ENCODE peak calls at places on chromosomes 16 and 17, in ten cellular contexts. B, H, V, Y, I, T, C, D, X and R are unnamed samples.

GRCh38 chr16:67201411-67202345 is 2.7 kb downstream of the ELMO3 start:
- DNase-seq in B (no peak), H (no peak), V (no peak), Y (no peak), I (no peak), T (no peak), C (no peak), D (no peak), X (no peak), R (no peak)

GRCh38 chr17:2937331-2938003 is 125.9 kb downstream of the OR1D5 start:
- DNase-seq in B (peak), H (no peak), V (no peak), Y (no peak), I (no peak), T (no peak), C (no peak), D (no peak), X (no peak), R (no peak)

GRCh38 chr17:76473541-76473985 is 6.2 kb downstream of the AANAT start:
- DNase-seq in B (no peak), H (no peak), V (no peak), Y (peak), I (no peak), T (no peak), C (no peak), D (no peak), X (peak), R (no peak)

GRCh38 chr16:74449470-74449869 is 28.2 kb upstream of the CLEC18B start:
- DNase-seq in B (no peak), H (no peak), V (peak), Y (peak), I (no peak), T (no peak), C (peak), D (peak), X (peak), R (peak)

GRCh38 chr16:75591001-75591852 is 25.0 kb downstream of the GABARAPL2 start:
- DNase-seq in B (peak), H (no peak), V (peak), Y (peak), I (no peak), T (no peak), C (peak), D (peak), X (peak), R (peak)

GRCh38 chr17:46002311-46002972 is 3.4 kb downstream of the STH start:
- DNase-seq in B (peak), H (peak), V (peak), Y (peak), I (peak), T (peak), C (peak), D (peak), X (peak), R (peak)

GRCh38 chr16:11032922-11033291 is 88.5 kb downstream of the CLEC16A start:
- DNase-seq in B (peak), H (no peak), V (peak), Y (peak), I (no peak), T (no peak), C (peak), D (peak), X (peak), R (peak)

GRCh38 chr17:57459286-57459915 is 203.1 kb downstream of the MSI2 start:
- DNase-seq in B (peak), H (no peak), V (no peak), Y (no peak), I (no peak), T (no peak), C (peak), D (no peak), X (peak), R (no peak)

GRCh38 chr16:67528222-67528869 is at the start of gene RIPOR1:
- DNase-seq in B (no peak), H (peak), V (no peak), Y (peak), I (peak), T (peak), C (peak), D (peak), X (peak), R (no peak)

GRCh38 chr17:41777579-41778188 is 8.8 kb downstream of the JUP start:
- DNase-seq in B (peak), H (no peak), V (peak), Y (peak), I (no peak), T (no peak), C (peak), D (peak), X (peak), R (peak)

GRCh38 chr16:4511441-4512082 is 27.0 kb downstream of the CDIP1 start:
- DNase-seq in B (peak), H (peak), V (no peak), Y (peak), I (no peak), T (peak), C (peak), D (peak), X (peak), R (no peak)

GRCh38 chr17:1882836-1883235 is 53.0 kb downstream of the RPA1 start:
- DNase-seq in B (peak), H (no peak), V (peak), Y (no peak), I (no peak), T (no peak), C (peak), D (no peak), X (no peak), R (no peak)

GRCh38 chr17:37493249-37494027 is 3.7 kb downstream of the DUSP14 start:
- DNase-seq in B (peak), H (no peak), V (no peak), Y (no peak), I (no peak), T (no peak), C (peak), D (no peak), X (peak), R (peak)

GRCh38 chr17:76369804-76370203 is 14.6 kb upstream of the SPHK1 start:
- DNase-seq in B (no peak), H (no peak), V (no peak), Y (peak), I (no peak), T (no peak), C (no peak), D (no peak), X (no peak), R (no peak)

GRCh38 chr16:75120253-75120652 is 3.7 kb upstream of the LDHD start:
- DNase-seq in B (no peak), H (no peak), V (no peak), Y (no peak), I (no peak), T (no peak), C (no peak), D (no peak), X (no peak), R (no peak)

GRCh38 chr17:13520899-13521572 is 80.7 kb downstream of the HS3ST3A1 start:
- DNase-seq in B (peak), H (no peak), V (no peak), Y (no peak), I (no peak), T (no peak), C (no peak), D (no peak), X (peak), R (peak)

GRCh38 chr17:40447148-40447644 is 3.9 kb downstream of the IGFBP4 start:
- DNase-seq in B (no peak), H (no peak), V (no peak), Y (peak), I (no peak), T (no peak), C (no peak), D (no peak), X (no peak), R (no peak)
- H3K4me3 ChIP-seq in B (peak), H (no peak), V (peak), Y (peak), I (no peak), T (no peak), C (peak), D (no peak), X (no peak), R (peak)

GRCh38 chr16:87366288-87366687 is 17.3 kb downstream of the FBXO31 start:
- DNase-seq in B (no peak), H (no peak), V (no peak), Y (no peak), I (no peak), T (no peak), C (no peak), D (no peak), X (no peak), R (no peak)

GRCh38 chr16:87360862-87361610 is 22.5 kb downstream of the FBXO31 start:
- DNase-seq in B (no peak), H (no peak), V (no peak), Y (no peak), I (no peak), T (no peak), C (no peak), D (no peak), X (no peak), R (no peak)

GRCh38 chr16:87361916-87362619 is 21.5 kb downstream of the FBXO31 start:
- DNase-seq in B (no peak), H (no peak), V (no peak), Y (no peak), I (no peak), T (no peak), C (no peak), D (no peak), X (no peak), R (no peak)

GRCh38 chr16:87365021-87365713 is 18.4 kb downstream of the FBXO31 start:
- DNase-seq in B (no peak), H (no peak), V (no peak), Y (no peak), I (no peak), T (peak), C (no peak), D (no peak), X (no peak), R (no peak)

DNA sequence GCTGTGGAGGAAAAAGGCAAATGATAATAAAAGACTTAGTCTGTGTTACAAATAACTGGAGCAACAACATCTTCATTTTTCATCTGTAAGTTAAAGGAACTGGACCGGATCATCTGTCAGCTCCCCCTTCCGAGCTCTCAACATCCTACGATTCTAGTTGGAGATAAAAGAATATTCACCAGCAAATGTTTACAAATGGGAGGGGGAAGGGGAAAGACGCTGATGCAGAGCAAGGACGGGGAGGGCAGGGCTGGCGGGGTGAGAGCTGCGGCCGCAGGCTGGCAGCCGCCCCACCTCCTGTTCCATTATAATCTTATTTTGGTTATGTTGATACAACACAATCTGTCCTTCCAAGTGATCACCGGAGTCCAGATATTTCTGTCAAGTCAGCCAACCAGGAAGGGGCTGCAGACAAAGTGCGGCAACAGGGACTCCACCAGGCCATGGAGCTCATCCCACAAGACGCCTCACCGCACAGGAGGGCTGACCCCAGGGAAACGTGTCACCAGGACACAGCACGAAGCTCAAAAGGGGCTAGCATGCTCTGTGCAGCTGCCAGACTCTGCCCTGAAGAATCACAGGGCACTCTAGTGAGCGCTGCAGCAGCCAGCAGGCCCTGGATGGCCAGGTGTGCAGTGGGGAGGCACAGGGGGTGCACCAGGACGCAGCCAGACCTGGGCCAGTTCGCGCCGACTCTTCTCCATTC is 19.7 kb downstream of the FBXO31 start:
- DNase-seq in B (peak), H (no peak), V (no peak), Y (peak), I (no peak), T (no peak), C (peak), D (peak), X (no peak), R (no peak)
- H3K4me3 ChIP-seq in B (no peak), H (no peak), V (no peak), Y (no peak), I (no peak), T (no peak), C (no peak), D (no peak), X (no peak), R (no peak)

GRCh38 chr17:35433075-35433894 is 985 bp upstream of the SLFN12 start:
- DNase-seq in B (peak), H (peak), V (peak), Y (peak), I (peak), T (peak), C (peak), D (peak), X (peak), R (peak)
- H3K4me3 ChIP-seq in B (peak), H (peak), V (peak), Y (peak), I (peak), T (peak), C (peak), D (peak), X (peak), R (peak)

DNA sequence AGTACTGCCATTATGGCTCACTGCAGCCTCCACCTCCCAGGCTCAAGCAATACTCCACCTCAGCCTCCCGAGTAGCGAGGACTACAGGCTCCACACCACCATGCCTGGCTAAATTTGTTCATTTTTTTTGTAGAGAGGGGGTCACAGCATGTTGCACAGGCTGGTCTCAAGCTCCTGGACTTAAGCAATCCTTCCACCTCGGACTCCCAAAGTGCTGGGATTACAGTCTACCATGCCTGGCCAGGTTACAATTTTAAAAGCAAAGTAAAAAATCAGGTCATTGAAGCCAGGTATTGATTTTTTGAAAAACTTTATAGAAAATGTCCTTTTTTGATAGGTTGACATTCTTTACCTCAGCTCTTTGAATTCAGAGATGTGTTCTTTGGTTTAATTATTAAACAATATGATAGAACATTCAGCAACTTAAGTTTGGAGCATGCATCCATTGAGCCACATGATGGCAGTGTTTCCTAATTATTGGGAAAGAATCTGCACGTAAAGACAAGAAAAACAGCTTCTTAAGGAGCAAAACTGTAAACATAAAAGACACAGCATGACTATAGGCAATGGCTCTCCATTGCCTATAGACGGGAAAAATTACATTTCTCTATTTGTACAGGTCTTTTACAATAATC is 1.7 kb upstream of the SLC16A11 start:
- DNase-seq in B (peak), H (peak), V (no peak), Y (no peak), I (peak), T (no peak), C (peak), D (no peak), X (no peak), R (peak)
- H3K4me3 ChIP-seq in B (no peak), H (peak), V (no peak), Y (no peak), I (peak), T (no peak), C (no peak), D (no peak), X (no peak), R (no peak)

GRCh38 chr16:55530316-55530856 is 21.5 kb downstream of the LPCAT2 start:
- DNase-seq in B (no peak), H (no peak), V (no peak), Y (no peak), I (no peak), T (no peak), C (no peak), D (no peak), X (no peak), R (no peak)
- H3K4me3 ChIP-seq in B (no peak), H (no peak), V (no peak), Y (no peak), I (no peak), T (no peak), C (no peak), D (no peak), X (no peak), R (no peak)

DNA sequence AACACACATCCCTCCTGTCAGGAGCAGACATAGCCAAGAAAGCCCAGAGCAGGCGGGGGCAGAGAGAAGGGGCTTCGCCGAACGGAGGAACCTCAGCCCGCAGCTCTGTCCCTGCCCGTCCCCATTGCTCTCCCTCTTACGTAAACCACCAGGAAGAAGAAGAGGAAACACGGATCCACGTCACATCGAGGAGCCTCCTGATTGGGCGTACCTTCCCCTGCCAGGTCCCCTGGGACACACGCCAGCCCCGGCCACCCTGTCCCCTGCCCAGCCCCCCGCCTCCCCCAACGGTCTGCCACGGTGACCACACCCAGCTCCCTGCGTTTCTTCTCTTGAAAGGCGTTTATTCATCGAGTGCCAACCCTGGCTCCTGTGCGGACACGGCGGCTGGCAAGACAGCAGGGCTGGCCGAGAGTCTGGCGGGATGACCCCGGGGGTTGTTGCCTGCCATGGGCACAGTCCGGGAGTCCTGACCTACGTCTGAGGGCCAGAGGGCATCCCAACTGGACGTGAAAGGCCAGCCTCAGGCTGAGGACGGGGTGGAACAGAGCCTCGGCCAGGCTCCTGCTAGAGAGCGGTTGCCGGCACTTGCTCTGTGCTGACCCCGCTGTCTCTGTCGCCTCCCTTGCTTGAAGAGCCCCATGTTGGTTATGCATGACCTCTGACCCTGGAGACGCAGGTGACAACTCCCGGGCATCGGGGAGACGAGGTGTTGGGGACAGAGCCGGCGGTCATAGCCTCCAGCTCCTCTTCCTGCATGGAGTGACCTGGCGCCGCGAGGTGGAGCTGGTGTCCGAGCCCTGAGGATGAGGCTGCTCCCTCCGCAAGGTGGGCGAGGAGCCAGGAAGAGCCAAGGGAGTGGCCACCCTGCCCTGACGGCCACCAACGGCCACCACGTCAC is 40.6 kb upstream of the ACSF3 start:
- DNase-seq in B (peak), H (no peak), V (no peak), Y (peak), I (no peak), T (no peak), C (no peak), D (no peak), X (peak), R (no peak)
- H3K4me3 ChIP-seq in B (no peak), H (no peak), V (no peak), Y (no peak), I (no peak), T (no peak), C (no peak), D (no peak), X (peak), R (no peak)

GRCh38 chr17:4270746-4271145 is 7.0 kb upstream of the ANKFY1 start:
- DNase-seq in B (no peak), H (no peak), V (no peak), Y (no peak), I (no peak), T (no peak), C (no peak), D (no peak), X (no peak), R (no peak)

GRCh38 chr17:4272213-4272975 is 8.6 kb upstream of the ANKFY1 start:
- DNase-seq in B (peak), H (no peak), V (no peak), Y (no peak), I (no peak), T (no peak), C (no peak), D (peak), X (no peak), R (no peak)

GRCh38 chr17:4276514-4276913 is 12.7 kb upstream of the ANKFY1 start:
- DNase-seq in B (peak), H (no peak), V (no peak), Y (no peak), I (no peak), T (no peak), C (no peak), D (no peak), X (no peak), R (no peak)
- H3K4me3 ChIP-seq in B (no peak), H (no peak), V (no peak), Y (no peak), I (no peak), T (no peak), C (no peak), D (no peak), X (no peak), R (no peak)

GRCh38 chr16:3000540-3000939 is 12.2 kb upstream of the CLDN9 start:
- DNase-seq in B (no peak), H (no peak), V (no peak), Y (no peak), I (no peak), T (no peak), C (no peak), D (no peak), X (no peak), R (no peak)

GRCh38 chr16:3004781-3005284 is 7.9 kb upstream of the CLDN9 start:
- DNase-seq in B (no peak), H (no peak), V (no peak), Y (no peak), I (no peak), T (peak), C (no peak), D (no peak), X (peak), R (no peak)

GRCh38 chr16:3001316-3001715 is 11.4 kb upstream of the CLDN9 start:
- DNase-seq in B (no peak), H (no peak), V (no peak), Y (no peak), I (no peak), T (no peak), C (no peak), D (no peak), X (no peak), R (no peak)

GRCh38 chr16:3004319-3004718 is 8.4 kb upstream of the CLDN9 start:
- DNase-seq in B (no peak), H (peak), V (no peak), Y (no peak), I (peak), T (no peak), C (no peak), D (no peak), X (peak), R (no peak)

DNA sequence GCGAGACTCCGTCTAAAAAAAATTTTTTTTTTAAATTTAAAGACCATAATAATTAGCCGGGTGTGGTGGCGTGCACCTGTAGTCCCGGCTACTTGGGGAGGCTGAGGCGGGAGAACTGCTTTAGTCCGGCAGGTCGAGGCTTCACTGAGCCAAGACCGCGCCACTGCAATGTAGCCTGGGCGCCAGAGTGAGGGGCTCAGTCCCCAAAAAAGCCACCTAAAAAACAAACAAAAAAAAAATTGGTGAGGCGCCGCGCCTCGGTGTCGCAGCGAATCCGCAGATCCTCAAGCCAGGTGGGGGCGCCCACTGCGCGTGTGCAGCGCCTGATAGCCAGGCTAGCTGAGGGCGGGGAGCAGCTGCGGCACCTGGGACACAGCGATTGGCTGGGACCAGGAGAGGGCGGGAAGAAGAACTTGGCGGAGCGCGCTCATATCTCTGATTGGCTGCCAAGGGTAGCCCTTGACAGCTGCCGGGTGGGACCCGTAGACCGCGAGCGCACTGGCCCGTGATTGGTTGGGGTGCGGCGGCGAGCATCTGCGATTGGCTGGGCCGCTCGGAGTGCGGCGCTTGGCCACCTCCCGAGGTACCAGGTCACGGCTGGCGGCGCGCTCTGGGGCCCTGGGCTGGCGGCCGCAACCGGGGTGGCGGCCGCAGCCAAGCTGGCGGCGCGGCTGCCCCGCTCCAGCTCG is 9.0 kb upstream of the CLDN9 start:
- DNase-seq in B (peak), H (peak), V (peak), Y (peak), I (peak), T (peak), C (peak), D (peak), X (peak), R (peak)
- H3K4me3 ChIP-seq in B (no peak), H (no peak), V (no peak), Y (peak), I (no peak), T (no peak), C (no peak), D (no peak), X (peak), R (no peak)